ENCODE peak calls at places on chromosomes 1 and 21, in eight cellular contexts. O is astrocyte of the cerebellum; F is stimulated activated CD4-positive, alpha-beta T cell treated with anti-CD3 and anti-CD28 coated beads, Interleukin-15, amount 100 ng/mL, for 1 hour; W is heart right ventricle; I is body of pancreas; Q is cardiac muscle cell; Z is progenitor cell of endocrine pancreas; T is T follicular helper cell. L is an unnamed sample.

GRCh38 chr1:109610609-109611307 is 8.7 kb downstream of the GNAT2 start:
- DNase-seq in O (no peak), T (no peak), Q (no peak), F (no peak), Z (no peak), W (no peak), I (no peak), L (no peak)

GRCh38 chr1:167820684-167821355 is 93.1 kb downstream of the ADCY10 start:
- DNase-seq in T (no peak), Z (no peak), O (no peak), W (no peak), F (no peak), I (no peak), Q (no peak), L (no peak)

GRCh38 chr1:4118746-4119515 is 218.9 kb upstream of the C1orf174 start:
- DNase-seq in O (no peak), W (no peak), Q (no peak), Z (no peak), I (no peak), T (no peak), F (no peak), L (no peak)

GRCh38 chr1:8524637-8525157 is 206.8 kb downstream of the SLC45A1 start:
- DNase-seq in W (no peak), I (no peak), O (no peak), Q (no peak), Z (no peak), T (no peak), F (no peak), L (no peak)

GRCh38 chr1:3465091-3465934 is 10.8 kb downstream of the ARHGEF16 start:
- DNase-seq in O (no peak), W (peak), Z (no peak), Q (no peak), I (no peak), F (no peak), T (no peak), L (no peak)

GRCh38 chr1:155934933-155935590 is 849 bp upstream of the KHDC4 start:
- DNase-seq in T (no peak), W (no peak), Q (no peak), O (no peak), Z (no peak), F (no peak), I (no peak), L (no peak)

GRCh38 chr21:40377135-40377534 is 469.8 kb downstream of the DSCAM start:
- DNase-seq in Q (no peak), Z (no peak), T (no peak), F (no peak), O (no peak), W (no peak), I (no peak), L (no peak)

GRCh38 chr21:42614811-42615342 is 38.5 kb upstream of the PDE9A start:
- DNase-seq in I (peak), Z (no peak), O (no peak), F (peak), W (no peak), Q (no peak), T (peak), L (peak)

GRCh38 chr1:46369542-46370213 is 24.4 kb upstream of the FAAH start:
- DNase-seq in I (no peak), Z (no peak), T (no peak), O (no peak), F (no peak), Q (peak), W (no peak), L (no peak)

GRCh38 chr21:41866274-41866809 is 12.8 kb downstream of the PRDM15 start:
- DNase-seq in F (no peak), I (peak), O (no peak), Z (no peak), W (no peak), T (no peak), Q (no peak), L (no peak)

GRCh38 chr1:195745170-195746009 is 862.9 kb downstream of the KCNT2 start:
- DNase-seq in Q (no peak), W (no peak), O (no peak), Z (no peak), I (no peak), F (no peak), T (no peak), L (no peak)